ENCODE peak calls at places on chromosome 7, in four cellular contexts. C is activated T-helper 1 cell treated with anti-CD3 and anti-CD28 coated beads, Interleukin-2, amount 50 U/mL, for 16 hours; G is SHP77; P is GM04504. I is an unnamed sample.

GRCh38 chr7:38465946-38466345 is 165.2 kb downstream of the AMPH start:
- DNase-seq in C (no peak), G (no peak), P (no peak), I (no peak)

GRCh38 chr7:25922296-25922695 is 229.7 kb upstream of the NFE2L3 start:
- DNase-seq in C (no peak), G (no peak), P (no peak), I (no peak)

GRCh38 chr7:27101188-27101905 is 1.1 kb downstream of the HOXA2 start:
- DNase-seq in C (no peak), G (no peak), P (no peak), I (no peak)

GRCh38 chr7:29921404-29922010 is 68.1 kb downstream of the SCRN1 start:
- DNase-seq in C (no peak), G (peak; percentile 62), P (no peak), I (peak; percentile 55)

GRCh38 chr7:81114682-81115081 is 195.8 kb upstream of the SEMA3C start:
- DNase-seq in C (no peak), G (no peak), P (no peak), I (no peak)

GRCh38 chr7:47497367-47498096 is 84.4 kb downstream of the TNS3 start:
- DNase-seq in C (no peak), G (no peak), P (no peak), I (no peak)

GRCh38 chr7:18753972-18754610 is 258.5 kb downstream of the HDAC9 start:
- DNase-seq in C (no peak), G (no peak), P (peak; percentile 86), I (no peak)

GRCh38 chr7:106122713-106123112 is 10.6 kb upstream of the SYPL1 start:
- DNase-seq in C (no peak), G (no peak), P (no peak), I (no peak)

GRCh38 chr7:22728416-22729029 is 1.5 kb downstream of the IL6 start:
- DNase-seq in C (no peak), G (no peak), P (no peak), I (no peak)

GRCh38 chr7:107069457-107069856 is 25.0 kb downstream of the PRKAR2B start:
- DNase-seq in C (no peak), G (no peak), P (no peak), I (no peak)

GRCh38 chr7:45874408-45875131 is 1.7 kb upstream of the CCDC201 start:
- DNase-seq in C (no peak), G (no peak), P (peak; percentile 45), I (no peak)